ENCODE peak calls at places on chromosomes 11 and 22, in four cellular contexts. M is tibial artery, W is cardiac muscle cell, P is colonic mucosa. F is an unnamed sample.

GRCh38 chr11:20068691-20069090 is 91.6 kb downstream of the DBX1 start:
- DNase-seq in W (no peak), M (no peak), P (no peak), F (no peak)

GRCh38 chr11:119115484-119116234 is 5.7 kb upstream of the HINFP start:
- DNase-seq in M (peak; percentile 74), W (no peak), P (no peak), F (no peak)

GRCh38 chr11:17389205-17389956 is 922 bp upstream of the KCNJ11 start:
- DNase-seq in P (peak; percentile 76), M (peak; percentile 82), W (peak; percentile 40), F (peak; percentile 95)

GRCh38 chr22:37802310-37803194 is 5.2 kb upstream of the GCAT start:
- DNase-seq in M (no peak), P (peak; percentile 70), W (peak; percentile 61), F (peak; percentile 77)

GRCh38 chr22:28424427-28425080 is 255.1 kb downstream of the TTC28 start:
- DNase-seq in W (peak; percentile 55), M (no peak), P (no peak), F (no peak)

GRCh38 chr11:99325807-99326206 is 305.1 kb downstream of the CNTN5 start:
- DNase-seq in W (peak; percentile 92), P (no peak), M (no peak), F (no peak)

GRCh38 chr22:33697640-33698039 is 222.6 kb downstream of the LARGE1 start:
- DNase-seq in M (no peak), W (no peak), P (no peak), F (no peak)

GRCh38 chr22:49594078-49594477 is 233.6 kb downstream of the BRD1 start:
- DNase-seq in P (no peak), W (no peak), M (peak; percentile 27), F (no peak)

GRCh38 chr11:77590194-77590591 is 440 bp downstream of the AQP11 start:
- DNase-seq in W (peak; percentile 48), P (peak; percentile 57), M (peak; percentile 65), F (peak; percentile 59)

GRCh38 chr11:33772300-33772699 is 2.0 kb downstream of the FBXO3 start:
- DNase-seq in W (no peak), M (no peak), P (no peak), F (no peak)

GRCh38 chr11:109208116-109208515 is 213.9 kb upstream of the C11orf87 start:
- DNase-seq in P (no peak), M (no peak), W (no peak), F (no peak)

GRCh38 chr22:42639541-42640241 is 710 bp downstream of the ATP5MGL start:
- DNase-seq in W (peak; percentile 30), P (no peak), M (no peak), F (peak; percentile 65)

GRCh38 chr11:65110354-65110861 is 1.3 kb upstream of the TM7SF2 start:
- DNase-seq in M (peak; percentile 93), W (peak; percentile 84), P (peak; percentile 96), F (peak; percentile 88)

GRCh38 chr11:15199693-15200092 is 85.0 kb downstream of the INSC start:
- DNase-seq in W (no peak), M (peak; percentile 72), P (no peak), F (peak; percentile 48)

GRCh38 chr11:3147257-3147619 is 17.9 kb downstream of the OSBPL5 start:
- DNase-seq in P (no peak), W (no peak), M (peak; percentile 95), F (no peak)

GRCh38 chr11:60860943-60861342 is 5.2 kb upstream of the PTGDR2 start:
- DNase-seq in W (peak; percentile 44), P (no peak), M (no peak), F (no peak)

GRCh38 chr11:123216249-123216648 is 21.2 kb upstream of the CLMP start:
- DNase-seq in W (no peak), P (peak; percentile 60), M (no peak), F (no peak)

GRCh38 chr11:18392434-18393321 is 1.7 kb upstream of the LDHA start:
- DNase-seq in W (no peak), M (no peak), P (no peak), F (no peak)

GRCh38 chr11:5684627-5685362 is at the start of gene TRIM5:
- DNase-seq in M (peak; percentile 93), P (peak; percentile 91), W (peak; percentile 98), F (peak; percentile 87)

GRCh38 chr11:19365743-19366410 is 125.1 kb upstream of the E2F8 start:
- DNase-seq in W (peak; percentile 45), M (no peak), P (no peak), F (no peak)

GRCh38 chr11:66450610-66451009 is 12.0 kb upstream of the MRPL11 start:
- DNase-seq in P (no peak), M (no peak), W (no peak), F (no peak)

GRCh38 chr11:122724520-122724919 is 69.0 kb downstream of the UBASH3B start:
- DNase-seq in P (no peak), M (no peak), W (peak; percentile 40), F (no peak)

GRCh38 chr22:32836286-32836859 is 34.9 kb downstream of the TIMP3 start:
- DNase-seq in M (peak; percentile 4), W (peak; percentile 31), P (no peak), F (no peak)

GRCh38 chr11:12280838-12281565 is 96.4 kb upstream of the PARVA start:
- DNase-seq in P (peak; percentile 16), W (no peak), M (no peak), F (no peak)

GRCh38 chr11:6606471-6607189 is 3.1 kb downstream of the ILK start:
- DNase-seq in M (peak; percentile 98), W (peak; percentile 96), P (peak; percentile 92), F (peak; percentile 89)

GRCh38 chr11:117837791-117838190 is 13.2 kb upstream of the FXYD2 start:
- DNase-seq in M (no peak), W (no peak), P (no peak), F (no peak)

GRCh38 chr11:9535189-9535781 is 38.2 kb upstream of the WEE1 start:
- DNase-seq in P (peak; percentile 84), W (peak; percentile 87), M (peak; percentile 87), F (peak; percentile 45)

GRCh38 chr11:134691474-134691873 is 279.4 kb upstream of the B3GAT1 start:
- DNase-seq in W (no peak), P (no peak), M (no peak), F (no peak)

GRCh38 chr11:90500922-90501568 is 278.2 kb upstream of the CHORDC1 start:
- DNase-seq in M (no peak), P (no peak), W (no peak), F (no peak)

DNA sequence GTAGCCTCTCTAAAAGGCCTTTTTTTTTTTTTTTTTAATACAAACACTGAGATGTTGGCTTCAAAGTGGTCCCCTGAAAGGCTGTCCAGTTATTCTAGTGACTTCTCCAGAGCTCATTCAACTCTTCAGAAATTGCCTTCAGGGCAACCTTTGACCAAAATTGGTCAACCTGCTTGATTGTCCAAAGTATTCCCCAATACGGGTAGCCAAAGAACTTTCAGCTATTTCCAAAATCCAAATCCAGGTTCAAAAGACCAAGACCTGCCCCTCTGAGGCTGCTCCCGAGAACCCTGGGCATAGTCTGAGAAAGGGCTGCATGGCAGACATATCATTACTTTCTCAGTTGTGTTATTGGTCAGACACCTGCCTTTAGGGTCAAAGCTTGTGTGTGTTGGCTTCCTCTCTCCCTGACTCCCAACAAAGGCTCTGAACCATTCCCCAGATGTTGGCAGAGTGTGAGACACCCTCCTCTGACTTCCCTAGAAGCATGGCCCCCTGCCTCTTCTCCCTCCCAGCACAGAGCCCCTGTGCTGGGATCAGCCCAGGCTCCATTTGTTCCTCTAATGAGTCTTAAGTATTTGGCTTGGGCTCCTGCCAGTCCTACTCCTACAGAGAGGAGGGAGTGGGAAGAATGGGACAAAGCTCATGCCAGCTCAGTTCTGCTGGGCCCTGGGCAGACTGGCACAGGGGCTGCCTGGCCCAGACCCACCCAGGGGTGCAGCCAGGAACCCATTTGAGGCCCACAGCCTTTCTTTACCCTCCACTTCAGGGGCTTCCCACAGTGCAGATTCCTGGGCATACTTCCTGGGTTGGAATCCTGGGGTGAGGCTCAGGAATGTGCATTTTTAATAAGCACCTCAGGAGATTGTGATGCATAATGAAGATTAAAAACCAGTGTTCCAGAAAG is 30.3 kb downstream of the TNKS1BP1 start:
- DNase-seq in W (peak; percentile 64), M (no peak), P (peak; percentile 66), F (peak; percentile 75)
- H3K27ac ChIP-seq in W (no peak overlapping the region), M (no peak overlapping the region), P (no peak overlapping the region), F (peak overlapping the region; percentile 69)

DNA sequence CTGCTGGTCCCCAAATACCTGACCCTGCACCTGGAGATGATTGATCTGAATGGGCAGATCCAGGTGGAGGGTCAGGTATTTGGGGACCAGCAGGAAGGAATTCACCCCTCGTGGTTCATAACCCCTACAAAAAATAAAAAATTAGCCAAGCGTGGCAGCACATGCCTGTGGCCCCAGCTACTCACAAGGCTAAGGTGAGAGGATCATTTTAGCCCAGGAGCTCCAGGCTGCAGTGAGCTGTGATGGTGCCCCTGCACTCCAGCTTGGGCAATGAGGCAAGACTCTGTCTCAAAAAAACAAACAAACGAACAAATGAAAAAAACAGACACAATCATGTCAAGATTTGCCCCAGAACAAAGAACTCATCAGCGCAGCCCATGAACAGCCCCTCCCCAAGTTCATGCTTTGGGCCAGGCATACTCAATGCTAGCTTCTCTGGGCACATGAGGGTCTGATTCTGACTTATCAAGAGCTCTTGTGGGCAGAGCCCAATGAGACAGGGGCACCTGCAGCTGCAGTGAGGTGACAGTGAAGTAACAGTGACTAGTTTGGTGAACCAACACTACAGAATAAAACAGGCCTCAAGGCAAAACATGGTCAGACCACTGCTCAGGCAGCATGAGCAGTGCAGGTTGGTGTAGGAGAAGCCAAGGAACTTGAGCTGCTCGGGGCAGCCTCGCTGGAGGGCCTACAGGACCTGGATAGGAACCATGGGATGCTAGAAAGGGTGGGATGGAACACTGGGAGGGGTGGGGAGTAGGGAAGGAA is 10.2 kb upstream of the FCHSD2 start:
- DNase-seq in W (no peak), P (no peak), M (peak; percentile 33), F (peak; percentile 48)
- H3K27ac ChIP-seq in W (peak overlapping the region; percentile 79), P (no peak overlapping the region), M (no peak overlapping the region), F (peak overlapping the region; percentile 31)

DNA sequence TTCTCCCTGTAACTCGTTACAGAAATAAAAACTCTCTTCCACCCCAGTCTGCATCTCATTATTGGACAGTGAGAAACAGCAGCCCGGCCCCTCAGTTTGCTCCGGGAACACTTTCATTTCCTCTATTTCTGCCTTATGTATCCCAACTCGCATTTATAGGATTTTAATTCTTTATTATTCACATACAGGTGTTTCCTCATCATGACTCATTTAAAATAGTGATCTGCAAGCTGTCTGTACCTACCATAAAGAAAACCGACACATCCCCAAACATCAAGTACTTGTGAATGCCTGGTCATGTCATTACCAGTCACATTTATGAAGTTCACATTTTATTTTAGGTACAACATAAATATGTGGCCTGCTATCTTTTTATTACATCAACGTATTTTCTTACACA is 42.7 kb downstream of the PIWIL3 start:
- DNase-seq in P (no peak), W (no peak), M (no peak), F (no peak)
- H3K27ac ChIP-seq in P (no peak overlapping the region), W (no peak overlapping the region), M (no peak overlapping the region), F (no peak overlapping the region)

GRCh38 chr22:41256254-41256897 is 15.6 kb upstream of the CHADL start:
- DNase-seq in W (peak; percentile 31), P (no peak), M (no peak), F (no peak)
- H3K27ac ChIP-seq in W (no peak overlapping the region), P (no peak overlapping the region), M (no peak overlapping the region), F (no peak overlapping the region)

DNA sequence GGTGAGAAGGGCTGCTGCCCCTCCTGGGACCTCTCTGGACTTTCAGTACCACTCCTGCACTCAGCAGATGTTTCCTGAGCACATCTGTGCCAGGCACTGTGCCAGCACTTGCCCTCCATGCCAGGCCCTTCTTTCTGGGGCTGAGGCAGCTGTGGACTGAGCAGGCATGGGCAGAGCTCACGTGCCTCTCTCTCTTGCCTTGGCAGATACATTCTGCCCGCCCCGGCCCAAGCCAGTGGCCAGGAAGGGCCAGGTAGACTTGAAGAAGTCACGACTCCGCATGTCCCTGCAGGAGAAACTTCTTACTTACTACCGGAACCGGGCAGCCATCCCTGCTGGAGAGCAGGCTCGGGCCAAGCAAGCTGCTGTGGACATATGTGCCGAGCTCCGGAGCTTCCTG is 8.3 kb upstream of the ATF4 start:
- DNase-seq in W (no peak), M (no peak), P (no peak), F (no peak)
- H3K27ac ChIP-seq in W (no peak overlapping the region), M (no peak overlapping the region), P (no peak overlapping the region), F (no peak overlapping the region)

F was measured in thyroid gland.